ENCODE peak calls at places on chromosome 6, in six cellular contexts. A is brain microvascular endothelial cell, T is choroid plexus epithelial cell, R is cardiac fibroblast, Z is coronary artery, G is stomach. S is an unnamed sample.

GRCh38 chr6:63964347-63964746 is 328.7 kb downstream of the PHF3 start:
- DNase-seq in Z (no peak), T (no peak), A (no peak), G (no peak), R (no peak), S (no peak)

GRCh38 chr6:75296811-75297779 is 12.5 kb upstream of the TMEM30A start:
- DNase-seq in G (no peak), R (peak; percentile 79), Z (no peak), T (peak; percentile 82), A (no peak), S (peak; percentile 67)

GRCh38 chr6:159906400-159906799 is 15.6 kb downstream of the MAS1 start:
- DNase-seq in Z (peak; percentile 55), A (no peak), T (no peak), G (no peak), R (no peak), S (no peak)

GRCh38 chr6:14026831-14027539 is 90.6 kb upstream of the CD83 start:
- DNase-seq in Z (no peak), T (no peak), A (no peak), R (peak; percentile 15), G (no peak), S (no peak)

GRCh38 chr6:167087857-167088256 is 35.0 kb upstream of the CCR6 start:
- DNase-seq in Z (no peak), R (no peak), G (no peak), T (no peak), A (no peak), S (no peak)

GRCh38 chr6:129736105-129736504 is 26.1 kb upstream of the ARHGAP18 start:
- DNase-seq in T (no peak), Z (no peak), A (no peak), G (no peak), R (no peak), S (no peak)

GRCh38 chr6:165244524-165245247 is 64.7 kb downstream of the C6orf118 start:
- DNase-seq in G (no peak), A (no peak), Z (no peak), R (no peak), T (no peak), S (no peak)

GRCh38 chr6:70686548-70687133 is 19.0 kb downstream of the SMAP1 start:
- DNase-seq in A (peak; percentile 31), T (peak; percentile 69), G (no peak), R (peak; percentile 59), Z (no peak), S (peak; percentile 20)

GRCh38 chr6:97687916-97688315 is 404.9 kb upstream of the MMS22L start:
- DNase-seq in T (no peak), Z (no peak), A (no peak), G (no peak), R (no peak), S (no peak)

GRCh38 chr6:170098428-170099170 is 192.3 kb downstream of the DLL1 start:
- DNase-seq in R (no peak), Z (peak; percentile 62), G (peak; percentile 22), A (no peak), T (no peak), S (no peak)

GRCh38 chr6:45737331-45738056 is 278.2 kb downstream of the CLIC5 start:
- DNase-seq in R (no peak), T (no peak), Z (no peak), A (no peak), G (no peak), S (no peak)

GRCh38 chr6:148905901-148906300 is 159.1 kb downstream of the UST start:
- DNase-seq in A (no peak), R (no peak), T (no peak), G (no peak), Z (no peak), S (no peak)

GRCh38 chr6:26536571-26537159 is 1.5 kb upstream of the HMGN4 start:
- DNase-seq in R (peak; percentile 80), G (no peak), A (peak; percentile 59), Z (no peak), T (peak; percentile 84), S (peak; percentile 55)

GRCh38 chr6:99195986-99196655 is 153.4 kb downstream of the FAXC start:
- DNase-seq in Z (no peak), T (no peak), R (no peak), G (peak; percentile 54), A (no peak), S (no peak)

GRCh38 chr6:33683051-33683571 is 28.4 kb downstream of the UQCC2 start:
- DNase-seq in R (peak; percentile 10), T (no peak), A (no peak), G (no peak), Z (no peak), S (no peak)

GRCh38 chr6:130625825-130626500 is 201.2 kb upstream of the SMLR1 start:
- DNase-seq in G (no peak), Z (no peak), R (peak; percentile 21), T (peak; percentile 57), A (peak; percentile 29), S (no peak)

GRCh38 chr6:14278436-14278835 is 160.9 kb downstream of the CD83 start:
- DNase-seq in Z (no peak), T (no peak), A (no peak), R (no peak), G (no peak), S (no peak)

GRCh38 chr6:69349776-69350175 is 447.0 kb downstream of the LMBRD1 start:
- DNase-seq in G (no peak), T (no peak), A (no peak), R (no peak), Z (no peak), S (no peak)

GRCh38 chr6:150336299-150336698 is 32.5 kb upstream of the IYD start:
- DNase-seq in A (peak; percentile 17), T (peak; percentile 20), G (no peak), R (peak; percentile 18), Z (no peak), S (peak; percentile 53)

GRCh38 chr6:48835421-48835958 is 627.6 kb downstream of the MMUT start:
- DNase-seq in Z (no peak), G (no peak), A (no peak), R (peak; percentile 61), T (peak; percentile 61), S (no peak)

GRCh38 chr6:474454-475185 is 83.1 kb downstream of the IRF4 start:
- DNase-seq in A (peak; percentile 21), G (peak; percentile 52), T (peak; percentile 46), R (no peak), Z (no peak), S (no peak)

GRCh38 chr6:155993248-155993647 is 537.6 kb upstream of the NOX3 start:
- DNase-seq in G (no peak), R (no peak), A (no peak), T (no peak), Z (no peak), S (no peak)

GRCh38 chr6:106849130-106849529 is 125.4 kb downstream of the CD24 start:
- DNase-seq in R (no peak), Z (no peak), G (no peak), A (no peak), T (no peak), S (no peak)

GRCh38 chr6:157020398-157021266 is 243.5 kb downstream of the ARID1B start:
- DNase-seq in G (no peak), R (peak; percentile 73), A (peak; percentile 47), Z (no peak), T (peak; percentile 67), S (no peak)
- TF ChIP-seq CTCF in G (no peak), R (no peak), A (no peak), Z (no peak), T (no peak), S (no peak)

GRCh38 chr6:4102687-4103244 is 23.8 kb upstream of the FAM217A start:
- DNase-seq in A (no peak), R (no peak), Z (no peak), G (peak; percentile 34), T (peak; percentile 31), S (no peak)
- H3K4me3 ChIP-seq in A (no peak overlapping the region), R (no peak overlapping the region), Z (no peak overlapping the region), G (no peak overlapping the region), T (no peak overlapping the region), S (no peak overlapping the region)

DNA sequence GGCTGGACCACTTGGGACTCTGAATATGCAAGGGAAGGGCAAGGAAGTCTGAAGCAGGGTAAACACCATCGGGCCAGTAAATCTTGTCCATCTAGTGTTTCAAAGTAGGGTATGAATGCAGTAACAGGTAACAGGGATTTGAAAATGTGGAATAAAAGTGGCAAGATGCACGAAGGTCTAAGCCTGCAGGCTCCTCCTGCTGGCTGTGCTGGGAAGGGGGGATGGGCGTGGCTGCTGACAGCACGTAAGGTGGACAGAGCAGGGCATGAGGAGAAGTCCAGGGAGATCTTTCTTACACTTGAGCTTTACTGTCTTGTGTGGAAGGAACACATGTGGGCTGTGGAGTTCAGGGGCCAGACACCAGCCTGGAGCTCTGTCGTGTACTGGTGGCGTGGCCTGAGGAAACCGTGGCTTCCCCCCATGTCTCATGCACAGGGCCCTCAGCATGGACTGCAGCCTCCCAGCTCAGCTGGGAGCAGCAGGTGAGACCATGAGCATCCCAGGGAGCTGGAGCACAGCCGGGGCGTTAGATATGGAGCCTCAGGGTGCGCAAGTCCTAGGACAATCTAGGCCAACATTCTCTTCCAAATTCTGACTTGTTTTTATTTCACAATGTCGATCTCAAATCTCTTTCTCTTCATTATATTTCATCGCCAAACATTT is 84.5 kb downstream of the SLC22A23 start:
- DNase-seq in T (no peak), A (no peak), Z (no peak), R (no peak), G (no peak), S (no peak)
- TF ChIP-seq CTCF in T (peak; percentile 41), A (peak; percentile 49), Z (no peak), R (no peak), G (no peak), S (peak; percentile 19)

GRCh38 chr6:35602133-35602946 is 86.4 kb downstream of the FKBP5 start:
- DNase-seq in A (peak; percentile 40), Z (no peak), R (peak; percentile 81), G (no peak), T (peak; percentile 82), S (no peak)

GRCh38 chr6:35600659-35601125 is 88.0 kb upstream of the TULP1 start:
- DNase-seq in G (no peak), A (no peak), R (peak; percentile 51), T (peak; percentile 58), Z (no peak), S (no peak)

GRCh38 chr6:35599761-35600658 is 87.3 kb upstream of the TULP1 start:
- DNase-seq in Z (no peak), R (no peak), G (no peak), T (peak; percentile 58), A (no peak), S (no peak)

GRCh38 chr6:35603326-35604202 is 85.2 kb downstream of the FKBP5 start:
- DNase-seq in T (no peak), R (peak; percentile 44), Z (no peak), A (no peak), G (no peak), S (no peak)

DNA sequence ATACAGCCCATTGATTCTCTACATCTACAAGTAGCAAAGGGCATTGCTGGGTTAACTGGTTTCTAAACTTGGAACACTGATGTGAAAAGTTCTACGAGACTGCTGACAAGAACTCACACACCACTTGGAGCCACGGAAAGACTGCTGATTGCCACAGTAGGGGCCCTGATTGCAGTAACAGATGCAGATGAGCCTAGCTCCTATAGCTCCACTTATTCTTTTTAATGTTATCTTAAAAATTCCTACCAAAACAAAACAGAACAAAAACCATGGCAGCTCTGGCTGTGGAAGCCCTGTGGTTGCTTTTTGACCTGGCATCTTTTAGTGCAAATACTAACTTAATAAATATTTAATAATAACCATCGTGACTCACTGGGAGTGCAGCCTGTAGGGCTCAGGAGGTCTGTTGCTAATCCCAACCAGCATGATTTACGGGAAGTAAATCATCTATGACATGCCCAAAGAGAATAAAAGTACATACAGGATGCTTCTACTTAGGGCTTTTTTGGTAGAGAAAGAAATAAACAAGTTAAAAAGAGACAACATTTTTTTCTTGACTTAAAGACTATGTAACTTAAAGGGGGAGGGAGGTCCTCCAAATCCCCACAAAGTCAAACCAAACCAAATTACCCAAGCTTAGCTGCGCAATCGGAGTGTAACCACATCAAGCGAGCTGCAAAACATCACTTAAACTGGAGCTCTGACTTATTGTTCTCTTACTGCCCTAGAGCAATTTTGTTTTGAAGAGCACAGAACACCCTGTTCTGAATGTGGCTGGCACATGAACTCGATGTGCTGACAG is 87.2 kb downstream of the FKBP5 start:
- DNase-seq in G (peak; percentile 55), A (peak; percentile 91), Z (peak; percentile 83), T (peak; percentile 98), R (peak; percentile 93), S (peak; percentile 79)
- H3K4me3 ChIP-seq in G (no peak overlapping the region), A (peak overlapping the region; percentile 15), Z (peak overlapping the region; percentile 52), T (no peak overlapping the region), R (peak overlapping the region; percentile 32), S (no peak overlapping the region)